ENCODE peak calls at places on chromosomes 16 and 17, in eight cellular contexts. G is HFFc6, F is GM06990, L is EL, C is AG08396, X is non-pigmented ciliary epithelial cell, E is NCI-H1694, B is dorsolateral prefrontal cortex. K is an unnamed sample.

GRCh38 chr16:85393674-85394510 is 219.2 kb upstream of the GSE1 start:
- DNase-seq in F (peak), C (peak), B (peak), L (peak), E (peak), X (no peak), G (peak), K (peak)

GRCh38 chr17:382644-383533 is 30.3 kb upstream of the RPH3AL start:
- DNase-seq in C (peak), F (no peak), X (peak), B (no peak), E (peak), L (peak), G (peak), K (peak)

GRCh38 chr16:87560428-87561199 is 41.7 kb upstream of the JPH3 start:
- DNase-seq in C (peak), L (peak), X (no peak), B (no peak), F (peak), E (no peak), G (no peak), K (no peak)

GRCh38 chr16:30786115-30786935 is 680 bp downstream of the ZNF629 start:
- DNase-seq in C (peak), F (no peak), E (no peak), L (peak), B (no peak), G (peak), X (no peak), K (peak)

GRCh38 chr17:1006054-1006453 is 9.1 kb downstream of the TIMM22 start:
- DNase-seq in L (no peak), F (no peak), X (no peak), G (no peak), C (no peak), E (no peak), B (no peak), K (no peak)

GRCh38 chr17:32518856-32519768 is 32.3 kb downstream of the CDK5R1 start:
- DNase-seq in B (no peak), L (peak), F (peak), X (no peak), E (peak), G (peak), C (peak), K (peak)

GRCh38 chr16:50195276-50195675 is 42.2 kb downstream of the TENT4B start:
- DNase-seq in X (no peak), B (no peak), G (peak), F (no peak), L (peak), C (peak), E (no peak), K (peak)

GRCh38 chr16:15907863-15908478 is 19.6 kb upstream of the CEP20 start:
- DNase-seq in E (no peak), B (no peak), F (peak), L (peak), G (no peak), X (no peak), C (peak), K (peak)

GRCh38 chr17:57580055-57580739 is 164.9 kb downstream of the CCDC182 start:
- DNase-seq in L (no peak), E (no peak), B (no peak), C (no peak), F (no peak), X (no peak), G (no peak), K (no peak)

GRCh38 chr17:81063488-81064093 is 28.6 kb downstream of the BAIAP2 start:
- DNase-seq in L (no peak), F (no peak), G (no peak), X (no peak), E (no peak), C (no peak), B (no peak), K (no peak)

GRCh38 chr17:55674107-55674506 is 48.6 kb downstream of the TMEM100 start:
- DNase-seq in C (no peak), L (peak), B (no peak), G (peak), E (no peak), F (no peak), X (no peak), K (no peak)

GRCh38 chr16:30004424-30004776 is 6.4 kb downstream of the DOC2A start:
- DNase-seq in G (no peak), X (no peak), L (no peak), E (no peak), F (no peak), B (no peak), C (no peak), K (no peak)

GRCh38 chr17:75313941-75314550 is 24.8 kb upstream of the SLC25A19 start:
- DNase-seq in B (no peak), F (no peak), E (no peak), G (no peak), X (no peak), L (peak), C (peak), K (no peak)

GRCh38 chr17:50477976-50478375 is 684 bp upstream of the RSAD1 start:
- DNase-seq in G (no peak), L (no peak), X (no peak), C (no peak), F (no peak), E (no peak), B (no peak), K (no peak)

GRCh38 chr17:50909765-50910661 is 43.9 kb upstream of the TOB1 start:
- DNase-seq in E (no peak), B (no peak), F (no peak), C (no peak), L (no peak), X (no peak), G (no peak), K (no peak)

GRCh38 chr16:57004387-57005250 is 15.3 kb downstream of the NLRC5 start:
- DNase-seq in F (no peak), E (no peak), C (no peak), G (no peak), L (no peak), X (no peak), B (no peak), K (no peak)

GRCh38 chr17:74282587-74283370 is 8.7 kb downstream of the DNAI2 start:
- DNase-seq in F (peak), G (no peak), L (no peak), E (no peak), B (no peak), X (no peak), C (no peak), K (no peak)

GRCh38 chr17:78038748-78039288 is 80.3 kb downstream of the TNRC6C start:
- DNase-seq in F (no peak), G (no peak), B (no peak), E (peak), L (no peak), X (no peak), C (no peak), K (no peak)

GRCh38 chr16:68548947-68549346 is 9.9 kb downstream of the ZFP90 start:
- DNase-seq in E (no peak), X (no peak), F (no peak), L (no peak), B (no peak), G (no peak), C (no peak), K (no peak)

GRCh38 chr16:13316008-13316407 is 414.6 kb downstream of the SHISA9 start:
- DNase-seq in L (no peak), C (no peak), G (no peak), B (no peak), E (no peak), F (no peak), X (no peak), K (peak)

GRCh38 chr17:65230040-65230439 is 92.9 kb downstream of the RGS9 start:
- DNase-seq in F (no peak), L (no peak), E (no peak), G (no peak), X (no peak), B (no peak), C (no peak), K (no peak)

GRCh38 chr17:79800325-79801155 is 3.7 kb upstream of the CBX8 start:
- DNase-seq in C (peak), E (peak), L (peak), F (peak), G (peak), X (no peak), B (no peak), K (peak)

GRCh38 chr17:10041287-10041612 is 136.2 kb upstream of the RCVRN start:
- DNase-seq in F (no peak), X (no peak), G (no peak), C (no peak), B (no peak), E (no peak), L (no peak), K (no peak)

GRCh38 chr16:53022374-53022773 is 30.3 kb downstream of the CHD9NB start:
- DNase-seq in B (peak), X (no peak), G (peak), F (no peak), L (peak), C (peak), E (peak), K (peak)

GRCh38 chr16:66081967-66082366 is 284.5 kb upstream of the CDH5 start:
- DNase-seq in C (peak), L (peak), X (peak), F (no peak), B (no peak), G (peak), E (no peak), K (peak)

GRCh38 chr17:73231363-73231762 is 30.3 kb downstream of the CPSF4L start:
- DNase-seq in F (peak), L (peak), B (no peak), E (no peak), C (peak), X (no peak), G (peak), K (peak)

GRCh38 chr17:73628642-73629552 is 15.3 kb downstream of the SDK2 start:
- DNase-seq in E (no peak), F (no peak), C (no peak), L (no peak), G (no peak), B (peak), X (no peak), K (no peak)

GRCh38 chr17:74220966-74221814 is 7.8 kb downstream of the TTYH2 start:
- DNase-seq in G (no peak), F (no peak), X (no peak), L (no peak), E (peak), C (no peak), B (no peak), K (no peak)

GRCh38 chr17:74757931-74758845 is 9.8 kb downstream of the NHERF1 start:
- DNase-seq in E (no peak), F (no peak), C (no peak), L (no peak), B (no peak), G (no peak), X (no peak), K (peak)

GRCh38 chr17:80591788-80592187 is 47.1 kb downstream of the RPTOR start:
- DNase-seq in F (no peak), L (no peak), G (no peak), C (no peak), E (no peak), X (no peak), B (no peak), K (no peak)